ENCODE peak calls at places on chromosomes 7 and 10, in five cellular contexts. One of them, this sample, is unnamed.

GRCh38 chr10:97072851-97073665 is 112.7 kb downstream of the SLIT1 start:
- DNase-seq in fibroblast of mammary gland: peak
- DNase-seq in GM23248: peak
- DNase-seq in stimulated activated CD4-positive, alpha-beta T cell treated with anti-CD3 and anti-CD28 coated beads, Interleukin-1b, Interleukin-23, amount 100 ng/mL, for 4 hours: peak
- DNase-seq in SHP77: peak
- DNase-seq in this sample: peak

GRCh38 chr10:98323221-98324164 is 55.5 kb upstream of the LOXL4 start:
- DNase-seq in fibroblast of mammary gland: peak
- DNase-seq in GM23248: peak
- DNase-seq in stimulated activated CD4-positive, alpha-beta T cell treated with anti-CD3 and anti-CD28 coated beads, Interleukin-1b, Interleukin-23, amount 100 ng/mL, for 4 hours: no peak
- DNase-seq in SHP77: peak
- DNase-seq in this sample: no peak

GRCh38 chr10:30111340-30111980 is 52.1 kb upstream of the JCAD start:
- DNase-seq in fibroblast of mammary gland: peak
- DNase-seq in GM23248: peak
- DNase-seq in stimulated activated CD4-positive, alpha-beta T cell treated with anti-CD3 and anti-CD28 coated beads, Interleukin-1b, Interleukin-23, amount 100 ng/mL, for 4 hours: no peak
- DNase-seq in SHP77: no peak
- DNase-seq in this sample: no peak

GRCh38 chr7:18153183-18153748 is 125.6 kb upstream of the PRPS1L1 start:
- DNase-seq in fibroblast of mammary gland: no peak
- DNase-seq in GM23248: no peak
- DNase-seq in stimulated activated CD4-positive, alpha-beta T cell treated with anti-CD3 and anti-CD28 coated beads, Interleukin-1b, Interleukin-23, amount 100 ng/mL, for 4 hours: no peak
- DNase-seq in SHP77: no peak
- DNase-seq in this sample: no peak

GRCh38 chr7:482521-483083 is 37.0 kb downstream of the PDGFA start:
- DNase-seq in fibroblast of mammary gland: no peak
- DNase-seq in GM23248: no peak
- DNase-seq in stimulated activated CD4-positive, alpha-beta T cell treated with anti-CD3 and anti-CD28 coated beads, Interleukin-1b, Interleukin-23, amount 100 ng/mL, for 4 hours: no peak
- DNase-seq in SHP77: no peak
- DNase-seq in this sample: no peak

GRCh38 chr7:4179616-4180380 is 502.3 kb upstream of the FOXK1 start:
- DNase-seq in fibroblast of mammary gland: no peak
- DNase-seq in GM23248: no peak
- DNase-seq in stimulated activated CD4-positive, alpha-beta T cell treated with anti-CD3 and anti-CD28 coated beads, Interleukin-1b, Interleukin-23, amount 100 ng/mL, for 4 hours: no peak
- DNase-seq in SHP77: no peak
- DNase-seq in this sample: no peak

GRCh38 chr10:95841711-95842498 is 65.9 kb upstream of the CC2D2B start:
- DNase-seq in fibroblast of mammary gland: peak
- DNase-seq in GM23248: peak
- DNase-seq in stimulated activated CD4-positive, alpha-beta T cell treated with anti-CD3 and anti-CD28 coated beads, Interleukin-1b, Interleukin-23, amount 100 ng/mL, for 4 hours: peak
- DNase-seq in SHP77: peak
- DNase-seq in this sample: peak

GRCh38 chr7:37726022-37726421 is 42.5 kb downstream of the GPR141 start:
- DNase-seq in fibroblast of mammary gland: no peak
- DNase-seq in GM23248: no peak
- DNase-seq in stimulated activated CD4-positive, alpha-beta T cell treated with anti-CD3 and anti-CD28 coated beads, Interleukin-1b, Interleukin-23, amount 100 ng/mL, for 4 hours: no peak
- DNase-seq in SHP77: no peak
- DNase-seq in this sample: no peak

GRCh38 chr7:105885386-105886111 is 9.2 kb upstream of the ATXN7L1 start:
- DNase-seq in fibroblast of mammary gland: peak
- DNase-seq in GM23248: no peak
- DNase-seq in stimulated activated CD4-positive, alpha-beta T cell treated with anti-CD3 and anti-CD28 coated beads, Interleukin-1b, Interleukin-23, amount 100 ng/mL, for 4 hours: no peak
- DNase-seq in SHP77: no peak
- DNase-seq in this sample: no peak

GRCh38 chr10:101136007-101136707 is 5.1 kb downstream of the TLX1 start:
- DNase-seq in fibroblast of mammary gland: no peak
- DNase-seq in GM23248: no peak
- DNase-seq in stimulated activated CD4-positive, alpha-beta T cell treated with anti-CD3 and anti-CD28 coated beads, Interleukin-1b, Interleukin-23, amount 100 ng/mL, for 4 hours: no peak
- DNase-seq in SHP77: no peak
- DNase-seq in this sample: no peak

GRCh38 chr10:6148251-6148691 is 54.5 kb upstream of the PFKFB3 start:
- DNase-seq in fibroblast of mammary gland: no peak
- DNase-seq in GM23248: no peak
- DNase-seq in stimulated activated CD4-positive, alpha-beta T cell treated with anti-CD3 and anti-CD28 coated beads, Interleukin-1b, Interleukin-23, amount 100 ng/mL, for 4 hours: no peak
- DNase-seq in SHP77: no peak
- DNase-seq in this sample: no peak

GRCh38 chr7:128737867-128738390 is 1.2 kb upstream of the CALU start:
- DNase-seq in fibroblast of mammary gland: peak
- DNase-seq in GM23248: peak
- DNase-seq in stimulated activated CD4-positive, alpha-beta T cell treated with anti-CD3 and anti-CD28 coated beads, Interleukin-1b, Interleukin-23, amount 100 ng/mL, for 4 hours: no peak
- DNase-seq in SHP77: no peak
- DNase-seq in this sample: no peak

GRCh38 chr10:120462018-120462682 is 5.1 kb downstream of the PLPP4 start:
- DNase-seq in fibroblast of mammary gland: no peak
- DNase-seq in GM23248: no peak
- DNase-seq in stimulated activated CD4-positive, alpha-beta T cell treated with anti-CD3 and anti-CD28 coated beads, Interleukin-1b, Interleukin-23, amount 100 ng/mL, for 4 hours: no peak
- DNase-seq in SHP77: no peak
- DNase-seq in this sample: no peak

GRCh38 chr7:142950235-142950634 is 11.0 kb downstream of the LLCFC1 start:
- DNase-seq in fibroblast of mammary gland: no peak
- DNase-seq in GM23248: no peak
- DNase-seq in stimulated activated CD4-positive, alpha-beta T cell treated with anti-CD3 and anti-CD28 coated beads, Interleukin-1b, Interleukin-23, amount 100 ng/mL, for 4 hours: no peak
- DNase-seq in SHP77: no peak
- DNase-seq in this sample: no peak

GRCh38 chr10:26574783-26575182 is 122.7 kb upstream of the PDSS1 start:
- DNase-seq in fibroblast of mammary gland: no peak
- DNase-seq in GM23248: no peak
- DNase-seq in stimulated activated CD4-positive, alpha-beta T cell treated with anti-CD3 and anti-CD28 coated beads, Interleukin-1b, Interleukin-23, amount 100 ng/mL, for 4 hours: no peak
- DNase-seq in SHP77: no peak
- DNase-seq in this sample: no peak

GRCh38 chr7:75579899-75580298 is 87.8 kb downstream of the SPDYE5 start:
- DNase-seq in fibroblast of mammary gland: no peak
- DNase-seq in GM23248: no peak
- DNase-seq in stimulated activated CD4-positive, alpha-beta T cell treated with anti-CD3 and anti-CD28 coated beads, Interleukin-1b, Interleukin-23, amount 100 ng/mL, for 4 hours: no peak
- DNase-seq in SHP77: no peak
- DNase-seq in this sample: no peak

GRCh38 chr7:33643497-33643896 is 261.8 kb upstream of the BMPER start:
- DNase-seq in fibroblast of mammary gland: no peak
- DNase-seq in GM23248: no peak
- DNase-seq in stimulated activated CD4-positive, alpha-beta T cell treated with anti-CD3 and anti-CD28 coated beads, Interleukin-1b, Interleukin-23, amount 100 ng/mL, for 4 hours: no peak
- DNase-seq in SHP77: no peak
- DNase-seq in this sample: no peak

GRCh38 chr7:142111509-142111908 is at the start of gene MGAM2:
- DNase-seq in fibroblast of mammary gland: no peak
- DNase-seq in GM23248: no peak
- DNase-seq in stimulated activated CD4-positive, alpha-beta T cell treated with anti-CD3 and anti-CD28 coated beads, Interleukin-1b, Interleukin-23, amount 100 ng/mL, for 4 hours: no peak
- DNase-seq in SHP77: no peak
- DNase-seq in this sample: no peak

GRCh38 chr7:151378011-151378410 is 31.8 kb downstream of the WDR86 start:
- DNase-seq in fibroblast of mammary gland: no peak
- DNase-seq in GM23248: no peak
- DNase-seq in stimulated activated CD4-positive, alpha-beta T cell treated with anti-CD3 and anti-CD28 coated beads, Interleukin-1b, Interleukin-23, amount 100 ng/mL, for 4 hours: no peak
- DNase-seq in SHP77: no peak
- DNase-seq in this sample: no peak

GRCh38 chr7:18357691-18358090 is 137.9 kb upstream of the HDAC9 start:
- DNase-seq in fibroblast of mammary gland: peak
- DNase-seq in GM23248: peak
- DNase-seq in stimulated activated CD4-positive, alpha-beta T cell treated with anti-CD3 and anti-CD28 coated beads, Interleukin-1b, Interleukin-23, amount 100 ng/mL, for 4 hours: no peak
- DNase-seq in SHP77: no peak
- DNase-seq in this sample: no peak

GRCh38 chr10:75197906-75198305 is 12.7 kb upstream of the VDAC2 start:
- DNase-seq in fibroblast of mammary gland: no peak
- DNase-seq in GM23248: no peak
- DNase-seq in stimulated activated CD4-positive, alpha-beta T cell treated with anti-CD3 and anti-CD28 coated beads, Interleukin-1b, Interleukin-23, amount 100 ng/mL, for 4 hours: no peak
- DNase-seq in SHP77: no peak
- DNase-seq in this sample: no peak

GRCh38 chr10:10533417-10533816 is 484.3 kb upstream of the CELF2 start:
- DNase-seq in fibroblast of mammary gland: peak
- DNase-seq in GM23248: peak
- DNase-seq in stimulated activated CD4-positive, alpha-beta T cell treated with anti-CD3 and anti-CD28 coated beads, Interleukin-1b, Interleukin-23, amount 100 ng/mL, for 4 hours: no peak
- DNase-seq in SHP77: no peak
- DNase-seq in this sample: no peak

GRCh38 chr7:46315891-46316290 is 394.8 kb upstream of the IGFBP3 start:
- DNase-seq in fibroblast of mammary gland: peak
- DNase-seq in GM23248: peak
- DNase-seq in stimulated activated CD4-positive, alpha-beta T cell treated with anti-CD3 and anti-CD28 coated beads, Interleukin-1b, Interleukin-23, amount 100 ng/mL, for 4 hours: no peak
- DNase-seq in SHP77: no peak
- DNase-seq in this sample: no peak

GRCh38 chr10:113576853-113577252 is 24.0 kb downstream of the HABP2 start:
- DNase-seq in fibroblast of mammary gland: peak
- DNase-seq in GM23248: peak
- DNase-seq in stimulated activated CD4-positive, alpha-beta T cell treated with anti-CD3 and anti-CD28 coated beads, Interleukin-1b, Interleukin-23, amount 100 ng/mL, for 4 hours: no peak
- DNase-seq in SHP77: no peak
- DNase-seq in this sample: no peak

GRCh38 chr10:93160140-93160539 is 86.4 kb downstream of the CYP26A1 start:
- DNase-seq in fibroblast of mammary gland: no peak
- DNase-seq in GM23248: peak
- DNase-seq in stimulated activated CD4-positive, alpha-beta T cell treated with anti-CD3 and anti-CD28 coated beads, Interleukin-1b, Interleukin-23, amount 100 ng/mL, for 4 hours: no peak
- DNase-seq in SHP77: no peak
- DNase-seq in this sample: no peak

GRCh38 chr10:97185326-97186058 is at the start of gene SLIT1:
- DNase-seq in fibroblast of mammary gland: no peak
- DNase-seq in GM23248: no peak
- DNase-seq in stimulated activated CD4-positive, alpha-beta T cell treated with anti-CD3 and anti-CD28 coated beads, Interleukin-1b, Interleukin-23, amount 100 ng/mL, for 4 hours: no peak
- DNase-seq in SHP77: no peak
- DNase-seq in this sample: no peak

GRCh38 chr7:138184191-138184590 is 107.9 kb downstream of the AKR1D1 start:
- DNase-seq in fibroblast of mammary gland: no peak
- DNase-seq in GM23248: no peak
- DNase-seq in stimulated activated CD4-positive, alpha-beta T cell treated with anti-CD3 and anti-CD28 coated beads, Interleukin-1b, Interleukin-23, amount 100 ng/mL, for 4 hours: no peak
- DNase-seq in SHP77: no peak
- DNase-seq in this sample: no peak

GRCh38 chr7:29146888-29147609 is 712 bp upstream of the CPVL start:
- DNase-seq in fibroblast of mammary gland: peak
- DNase-seq in GM23248: peak
- DNase-seq in stimulated activated CD4-positive, alpha-beta T cell treated with anti-CD3 and anti-CD28 coated beads, Interleukin-1b, Interleukin-23, amount 100 ng/mL, for 4 hours: no peak
- DNase-seq in SHP77: peak
- DNase-seq in this sample: no peak

GRCh38 chr7:139505563-139505962 is 17.9 kb upstream of the CLEC2L start:
- DNase-seq in fibroblast of mammary gland: peak
- DNase-seq in GM23248: peak
- DNase-seq in stimulated activated CD4-positive, alpha-beta T cell treated with anti-CD3 and anti-CD28 coated beads, Interleukin-1b, Interleukin-23, amount 100 ng/mL, for 4 hours: no peak
- DNase-seq in SHP77: no peak
- DNase-seq in this sample: no peak

GRCh38 chr10:112265745-112266144 is 17.5 kb upstream of the TECTB start:
- DNase-seq in fibroblast of mammary gland: no peak
- DNase-seq in GM23248: no peak
- DNase-seq in stimulated activated CD4-positive, alpha-beta T cell treated with anti-CD3 and anti-CD28 coated beads, Interleukin-1b, Interleukin-23, amount 100 ng/mL, for 4 hours: no peak
- DNase-seq in SHP77: no peak
- DNase-seq in this sample: no peak

GRCh38 chr7:132526111-132526741 is 50.0 kb downstream of the PLXNA4 start:
- DNase-seq in fibroblast of mammary gland: no peak
- DNase-seq in GM23248: no peak
- DNase-seq in stimulated activated CD4-positive, alpha-beta T cell treated with anti-CD3 and anti-CD28 coated beads, Interleukin-1b, Interleukin-23, amount 100 ng/mL, for 4 hours: no peak
- DNase-seq in SHP77: no peak
- DNase-seq in this sample: no peak

GRCh38 chr7:44618754-44619153 is 12.3 kb downstream of the OGDH start:
- DNase-seq in fibroblast of mammary gland: no peak
- DNase-seq in GM23248: no peak
- DNase-seq in stimulated activated CD4-positive, alpha-beta T cell treated with anti-CD3 and anti-CD28 coated beads, Interleukin-1b, Interleukin-23, amount 100 ng/mL, for 4 hours: no peak
- DNase-seq in SHP77: no peak
- DNase-seq in this sample: no peak

GRCh38 chr7:31087351-31087750 is 35.2 kb downstream of the ADCYAP1R1 start:
- DNase-seq in fibroblast of mammary gland: no peak
- DNase-seq in GM23248: no peak
- DNase-seq in stimulated activated CD4-positive, alpha-beta T cell treated with anti-CD3 and anti-CD28 coated beads, Interleukin-1b, Interleukin-23, amount 100 ng/mL, for 4 hours: no peak
- DNase-seq in SHP77: no peak
- DNase-seq in this sample: no peak

GRCh38 chr10:47311193-47311899 is 10.9 kb upstream of the GDF2 start:
- DNase-seq in fibroblast of mammary gland: no peak
- DNase-seq in GM23248: no peak
- DNase-seq in stimulated activated CD4-positive, alpha-beta T cell treated with anti-CD3 and anti-CD28 coated beads, Interleukin-1b, Interleukin-23, amount 100 ng/mL, for 4 hours: no peak
- DNase-seq in SHP77: peak
- DNase-seq in this sample: no peak

GRCh38 chr7:145817687-145818086 is 298.9 kb upstream of the CNTNAP2 start:
- DNase-seq in fibroblast of mammary gland: no peak
- DNase-seq in GM23248: no peak
- DNase-seq in stimulated activated CD4-positive, alpha-beta T cell treated with anti-CD3 and anti-CD28 coated beads, Interleukin-1b, Interleukin-23, amount 100 ng/mL, for 4 hours: no peak
- DNase-seq in SHP77: no peak
- DNase-seq in this sample: no peak

GRCh38 chr7:17292858-17293257 is 5.6 kb upstream of the AHR start:
- DNase-seq in fibroblast of mammary gland: no peak
- DNase-seq in GM23248: no peak
- DNase-seq in stimulated activated CD4-positive, alpha-beta T cell treated with anti-CD3 and anti-CD28 coated beads, Interleukin-1b, Interleukin-23, amount 100 ng/mL, for 4 hours: no peak
- DNase-seq in SHP77: no peak
- DNase-seq in this sample: no peak